ENCODE peak calls at places on chromosomes 16 and 17, in four cellular contexts. Y is H9, B is H1, X is mesendoderm. V is an unnamed sample. For H3K4me1, the result is how much of the 10 kb centered on the place peaks cover.

GRCh38 chr17:6713130-6713917 is at the start of gene SLC13A5:
- DNase-seq in Y (peak), B (peak), X (peak), V (no peak)

GRCh38 chr16:55053071-55053415 is 122.4 kb downstream of the IRX5 start:
- DNase-seq in Y (no peak), B (no peak), X (no peak), V (no peak)

GRCh38 chr17:31573047-31573446 is 181.6 kb downstream of the RAB11FIP4 start:
- DNase-seq in Y (no peak), B (no peak), X (no peak), V (no peak)

GRCh38 chr17:31499771-31500554 is 108.5 kb downstream of the RAB11FIP4 start:
- DNase-seq in Y (peak), B (peak), X (peak), V (peak)

GRCh38 chr17:82937411-82938371 is 97.9 kb upstream of the ZNF750 start:
- DNase-seq in Y (no peak), B (no peak), X (no peak), V (no peak)

GRCh38 chr17:58680038-58680369 is 11.8 kb downstream of the TEX14 start:
- DNase-seq in Y (peak), B (no peak), X (no peak), V (no peak)

GRCh38 chr17:9256944-9257629 is 235.8 kb downstream of the NTN1 start:
- DNase-seq in Y (no peak), B (no peak), X (no peak), V (peak)

GRCh38 chr17:4247361-4247980 is 16.3 kb downstream of the ANKFY1 start:
- DNase-seq in Y (no peak), B (no peak), X (no peak), V (no peak)

GRCh38 chr16:69087161-69087581 is 18.3 kb upstream of the HAS3 start:
- DNase-seq in Y (no peak), B (no peak), X (no peak), V (no peak)

GRCh38 chr17:43817826-43818225 is 15.1 kb downstream of the MPP3 start:
- DNase-seq in Y (no peak), B (no peak), X (no peak), V (no peak)

GRCh38 chr17:49338883-49339282 is 23.2 kb downstream of the ZNF652 start:
- DNase-seq in Y (no peak), B (no peak), X (peak), V (no peak)

GRCh38 chr16:3497771-3498170 is 2.5 kb upstream of the C16orf90 start:
- DNase-seq in Y (no peak), B (no peak), X (no peak), V (no peak)

GRCh38 chr16:85363881-85364280 is 249.2 kb upstream of the GSE1 start:
- DNase-seq in Y (no peak), B (no peak), X (no peak), V (no peak)

GRCh38 chr16:87854907-87855683 is 14.2 kb downstream of the SLC7A5 start:
- DNase-seq in Y (no peak), B (no peak), X (no peak), V (no peak)

GRCh38 chr16:87854053-87854906 is 15.0 kb downstream of the SLC7A5 start:
- DNase-seq in Y (no peak), B (peak), X (no peak), V (no peak)

GRCh38 chr16:87851601-87852000 is 17.7 kb downstream of the SLC7A5 start:
- DNase-seq in Y (no peak), B (peak), X (peak), V (no peak)

GRCh38 chr16:87851141-87851587 is 18.1 kb downstream of the SLC7A5 start:
- DNase-seq in Y (no peak), B (no peak), X (peak), V (no peak)

DNA sequence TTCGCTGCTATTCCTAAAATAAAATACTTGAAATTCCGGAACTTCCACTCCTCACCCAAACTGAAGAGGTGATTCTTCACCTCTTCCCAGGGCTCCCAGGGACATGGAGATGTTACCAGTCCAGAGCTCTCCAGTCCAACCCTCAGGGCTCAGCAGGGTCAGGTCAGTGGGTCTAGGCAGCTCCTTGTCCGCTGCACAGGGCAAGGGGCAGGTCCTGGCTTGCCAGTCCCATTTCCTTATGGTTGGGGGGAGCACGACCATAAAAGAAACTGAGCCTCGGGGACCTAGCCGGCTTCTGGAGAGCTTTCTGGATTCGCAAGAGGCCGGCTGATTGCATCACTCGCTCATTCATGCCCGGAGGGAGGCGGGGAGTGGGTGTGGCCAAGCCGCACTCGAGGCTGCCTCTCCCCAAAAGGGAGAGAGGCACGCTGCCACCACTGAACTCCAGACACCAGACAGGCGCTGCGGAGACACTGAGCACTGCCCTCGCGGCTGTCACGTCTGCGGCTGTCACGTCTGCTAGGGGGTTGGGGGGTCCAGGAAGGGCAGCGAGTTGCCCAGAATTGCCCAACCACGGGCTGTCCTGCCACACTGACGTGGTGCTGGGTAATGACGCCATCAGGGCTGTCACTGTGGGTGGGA is 15.8 kb downstream of the SLC7A5 start:
- DNase-seq in Y (peak), B (peak), X (peak), V (peak)
- H3K4me1 ChIP-seq in Y (under half), B (under half), X (under half), V (under half)

DNA sequence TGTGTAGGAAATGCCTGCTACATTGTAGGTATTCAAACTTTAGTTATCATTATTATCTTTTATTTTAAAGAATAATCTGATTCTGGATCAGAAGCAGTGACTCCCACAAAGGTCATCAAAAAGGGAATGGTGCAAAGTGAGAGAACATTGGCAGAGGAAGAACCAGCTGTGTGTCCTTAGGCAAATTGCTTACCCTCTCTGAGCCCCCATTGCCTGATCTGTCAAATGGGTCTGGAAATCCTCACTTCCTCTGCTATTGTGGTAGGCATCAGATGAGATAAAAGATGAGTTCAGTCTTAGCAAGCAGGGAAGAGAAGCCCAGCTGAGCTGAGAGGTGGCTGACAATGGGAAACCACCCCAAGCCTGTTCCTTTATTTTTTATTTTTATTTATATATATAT is 24.3 kb upstream of the PLCG2 start:
- DNase-seq in Y (no peak), B (no peak), X (no peak), V (no peak)
- H4K5ac ChIP-seq in Y (no peak), B (no peak), X (no peak), V (no peak)

GRCh38 chr16:11674001-11674817 is 6.0 kb downstream of the SNN start:
- DNase-seq in Y (no peak), B (no peak), X (no peak), V (no peak)
- H3K4me1 ChIP-seq in Y (under half), B (under half), X (under half), V (under half)

GRCh38 chr16:87554754-87555427 is 47.4 kb upstream of the JPH3 start:
- DNase-seq in Y (no peak), B (no peak), X (no peak), V (no peak)

GRCh38 chr16:87552772-87553171 is 49.5 kb upstream of the JPH3 start:
- DNase-seq in Y (no peak), B (no peak), X (peak), V (no peak)

GRCh38 chr16:87551487-87551886 is 50.8 kb upstream of the JPH3 start:
- DNase-seq in Y (no peak), B (no peak), X (no peak), V (no peak)

GRCh38 chr16:87552072-87552718 is 50.1 kb upstream of the JPH3 start:
- DNase-seq in Y (no peak), B (no peak), X (no peak), V (no peak)

GRCh38 chr16:87553174-87553573 is 49.1 kb upstream of the JPH3 start:
- DNase-seq in Y (no peak), B (no peak), X (no peak), V (no peak)
- H4K5ac ChIP-seq in Y (no peak), B (no peak), X (no peak), V (no peak)

DNA sequence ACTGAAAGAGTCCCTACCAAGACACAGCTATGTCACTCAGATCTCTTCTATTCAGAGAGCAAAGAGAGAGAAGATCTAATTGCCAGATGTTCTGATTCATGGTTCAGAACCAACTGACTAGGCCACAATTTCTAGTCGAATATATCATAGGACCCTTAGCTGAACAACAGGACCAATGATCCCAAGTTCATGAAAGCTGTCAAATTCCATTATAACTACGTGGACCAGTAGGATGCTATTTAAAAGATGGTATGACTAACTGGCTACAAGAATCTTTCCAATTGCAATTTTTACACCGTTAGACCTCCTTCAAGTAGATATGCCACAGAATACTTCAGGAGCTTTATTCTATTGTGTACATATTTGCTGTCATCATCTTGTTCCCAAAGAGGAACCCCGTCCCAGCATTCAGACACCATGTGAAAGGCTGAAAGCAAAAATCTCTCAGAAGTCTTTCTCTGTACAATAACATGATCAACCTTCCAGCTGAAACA is 26.0 kb downstream of the DCUN1D3 start:
- DNase-seq in Y (no peak), B (no peak), X (no peak), V (no peak)
- H3K4me1 ChIP-seq in Y (under half), B (under half), X (under half), V (under half)